ENCODE peak calls at places on chromosomes 6 and 20, in five cellular contexts. B is K562; W is nephron progenitor cell; G is CD8-positive, alpha-beta T cell; Q is BJ. R is an unnamed sample.

GRCh38 chr6:147530132-147531060 is 21.9 kb downstream of the SAMD5 start:
- DNase-seq in B (no peak), W (no peak), G (no peak), Q (no peak), R (no peak)

GRCh38 chr20:49664914-49665313 is 48.8 kb downstream of the B4GALT5 start:
- DNase-seq in B (no peak), W (no peak), G (no peak), Q (no peak), R (no peak)

GRCh38 chr6:100455230-100456124 is 9.2 kb downstream of the SIM1 start:
- DNase-seq in B (no peak), W (peak), G (no peak), Q (no peak), R (peak)

GRCh38 chr6:137214931-137215330 is 4.3 kb downstream of the IFNGR1 start:
- DNase-seq in B (no peak), W (no peak), G (no peak), Q (no peak), R (no peak)

GRCh38 chr6:16761469-16762264 is 407 bp upstream of the ATXN1 start:
- DNase-seq in B (peak), W (peak), G (peak), Q (no peak), R (peak)

GRCh38 chr6:168333039-168333438 is 13.5 kb upstream of the DACT2 start:
- DNase-seq in B (peak), W (no peak), G (no peak), Q (no peak), R (no peak)

GRCh38 chr6:89917801-89918366 is 23.6 kb downstream of the GJA10 start:
- DNase-seq in B (no peak), W (no peak), G (no peak), Q (no peak), R (no peak)

GRCh38 chr6:5518936-5519491 is 257.7 kb downstream of the FARS2 start:
- DNase-seq in B (no peak), W (no peak), G (no peak), Q (no peak), R (no peak)

GRCh38 chr6:15796130-15796766 is 133.4 kb upstream of the DTNBP1 start:
- DNase-seq in B (no peak), W (no peak), G (no peak), Q (no peak), R (no peak)

GRCh38 chr20:61658563-61658962 is 406.5 kb downstream of the CDH4 start:
- DNase-seq in B (no peak), W (no peak), G (no peak), Q (no peak), R (no peak)

GRCh38 chr6:100171533-100172321 is 177.7 kb upstream of the MCHR2 start:
- DNase-seq in B (no peak), W (no peak), G (no peak), Q (no peak), R (no peak)

GRCh38 chr6:144063744-144064401 is 31.5 kb downstream of the SF3B5 start:
- DNase-seq in B (peak), W (peak), G (peak), Q (no peak), R (peak)

GRCh38 chr6:138765896-138766487 is 7.6 kb upstream of the CCDC28A start:
- DNase-seq in B (peak), W (no peak), G (no peak), Q (peak), R (no peak)

GRCh38 chr6:116412270-116412669 is 41.5 kb downstream of the DSE start:
- DNase-seq in B (no peak), W (peak), G (no peak), Q (no peak), R (no peak)

GRCh38 chr6:38336922-38337321 is 302.8 kb downstream of the BTBD9 start:
- DNase-seq in B (no peak), W (no peak), G (no peak), Q (no peak), R (no peak)

GRCh38 chr6:38341501-38341900 is 298.2 kb downstream of the BTBD9 start:
- DNase-seq in B (no peak), W (no peak), G (no peak), Q (no peak), R (no peak)

GRCh38 chr6:38339914-38340313 is 299.8 kb downstream of the BTBD9 start:
- DNase-seq in B (no peak), W (no peak), G (no peak), Q (no peak), R (no peak)

GRCh38 chr6:38337819-38338465 is 301.8 kb downstream of the BTBD9 start:
- DNase-seq in B (no peak), W (no peak), G (no peak), Q (peak), R (no peak)
- TF ChIP-seq CTCF in B (no peak), W (no peak), G (no peak), Q (peak), R (no peak)

DNA sequence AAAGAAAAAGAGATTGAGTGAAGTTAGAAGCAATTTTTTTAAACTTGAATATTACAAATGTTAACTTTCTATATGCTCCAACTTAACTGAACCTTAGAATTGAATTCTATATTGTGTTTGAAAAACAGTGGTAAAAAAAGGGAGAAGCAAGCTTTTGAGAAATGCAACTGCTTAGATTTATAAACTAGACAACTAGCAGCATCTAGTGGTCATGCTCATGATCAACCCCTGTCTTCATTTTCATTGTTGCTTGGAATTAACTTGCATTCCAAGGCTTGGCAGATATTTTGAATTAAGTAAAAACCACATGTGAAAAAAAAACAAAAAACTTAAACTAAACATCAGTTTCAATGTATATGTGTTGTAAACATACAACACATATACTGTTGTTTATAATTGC is 113.1 kb downstream of the C6orf58 start:
- DNase-seq in B (no peak), W (no peak), G (no peak), Q (no peak), R (no peak)
- TF ChIP-seq CTCF in B (no peak), W (peak), G (no peak), Q (peak), R (peak)

DNA sequence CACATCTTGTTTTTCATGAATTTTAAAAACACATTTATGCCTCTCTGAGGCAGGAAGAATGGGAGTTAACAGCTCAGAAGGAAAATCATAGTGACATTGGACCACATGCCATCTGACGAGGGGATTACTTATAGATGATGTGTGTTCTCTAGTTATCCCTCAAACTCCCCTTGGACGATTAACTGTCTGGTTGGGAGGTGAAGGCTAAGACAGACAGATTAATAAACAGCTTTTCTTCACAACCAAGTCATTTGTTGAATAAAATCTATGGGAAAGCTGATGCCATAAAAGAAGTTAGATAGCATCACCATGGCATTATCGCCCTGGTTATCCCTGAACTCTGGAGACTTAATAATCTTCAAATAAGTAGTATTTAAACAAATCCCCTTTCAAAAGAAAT is 80.1 kb upstream of the PREP start:
- DNase-seq in B (no peak), W (no peak), G (no peak), Q (no peak), R (no peak)
- TF ChIP-seq CTCF in B (no peak), W (no peak), G (no peak), Q (no peak), R (no peak)

GRCh38 chr20:40706977-40707582 is 18.0 kb upstream of the MAFB start:
- DNase-seq in B (no peak), W (peak), G (no peak), Q (no peak), R (no peak)
- TF ChIP-seq CTCF in B (no peak), W (peak), G (no peak), Q (no peak), R (peak)

DNA sequence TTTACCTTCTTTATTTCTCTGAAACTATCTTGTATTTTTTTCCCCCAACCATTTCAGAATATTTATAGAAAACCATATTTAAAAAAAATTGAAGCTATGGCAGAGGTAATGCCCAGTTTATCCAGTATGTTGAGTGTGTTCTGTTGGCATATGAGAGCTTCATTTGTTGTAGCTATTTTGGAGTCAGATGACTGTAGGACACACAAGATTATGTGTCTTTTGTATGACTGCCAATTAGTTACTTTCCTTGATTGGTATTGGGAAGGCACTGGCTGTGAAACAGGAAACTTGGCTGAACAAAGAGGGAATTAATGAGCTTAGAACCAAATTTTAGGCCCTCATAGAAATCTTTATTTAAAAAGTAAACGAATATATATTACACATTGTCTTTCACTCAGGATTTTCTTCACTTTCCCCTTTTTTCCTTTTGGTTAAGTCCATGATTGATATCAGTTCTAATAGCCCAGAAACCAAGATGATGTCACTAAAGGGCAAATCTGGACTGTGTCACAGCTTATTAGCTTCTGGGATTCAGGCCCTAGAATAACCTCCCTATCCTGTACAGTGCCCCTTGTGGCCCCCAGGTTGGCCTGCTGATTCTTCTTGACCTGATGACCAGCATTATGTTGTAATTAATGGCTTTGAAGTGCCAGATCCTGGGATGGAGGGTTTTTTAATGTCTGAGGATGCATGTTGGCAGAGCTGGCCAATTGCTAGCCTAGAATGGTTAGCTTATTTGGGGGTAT is 10.1 kb downstream of the CDC5L start:
- DNase-seq in B (peak), W (no peak), G (no peak), Q (no peak), R (no peak)
- TF ChIP-seq CTCF in B (peak), W (no peak), G (no peak), Q (no peak), R (no peak)

GRCh38 chr6:43678341-43678740 is 9.2 kb downstream of the MRPS18A start:
- DNase-seq in B (no peak), W (no peak), G (no peak), Q (no peak), R (no peak)
- TF ChIP-seq CTCF in B (no peak), W (no peak), G (no peak), Q (no peak), R (no peak)

GRCh38 chr6:155319902-155320301 is 5.6 kb upstream of the TFB1M start:
- DNase-seq in B (no peak), W (no peak), G (no peak), Q (no peak), R (no peak)

GRCh38 chr6:155315516-155315871 is 1.2 kb upstream of the TFB1M start:
- DNase-seq in B (no peak), W (no peak), G (no peak), Q (no peak), R (no peak)

GRCh38 chr6:155316419-155316818 is 2.1 kb upstream of the TFB1M start:
- DNase-seq in B (no peak), W (no peak), G (no peak), Q (no peak), R (no peak)

GRCh38 chr6:155314773-155315515 is 660 bp upstream of the TFB1M start:
- DNase-seq in B (peak), W (no peak), G (no peak), Q (peak), R (no peak)

GRCh38 chr6:155317186-155317585 is 2.9 kb upstream of the TFB1M start:
- DNase-seq in B (no peak), W (no peak), G (no peak), Q (no peak), R (no peak)
- TF ChIP-seq CTCF in B (no peak), W (no peak), G (peak), Q (peak), R (peak)

R was measured in glutamatergic neuron.